ENCODE peak calls at places on chromosomes 12 and 14, in seven cellular contexts. One of them, this sample, is unnamed.

GRCh38 chr12:5789469-5789968 is 155.5 kb downstream of the ANO2 start:
- DNase-seq in stimulated activated CD8-positive, alpha-beta memory T cell treated with anti-CD3 and anti-CD28 coated beads, Interleukin-15, amount 100 ng/mL, for 1 hour: no peak
- DNase-seq in HS-27A: no peak
- DNase-seq in AG04449: no peak
- DNase-seq in progenitor cell of endocrine pancreas: no peak
- DNase-seq in activated CD8-positive, alpha-beta memory T cell treated with anti-CD3 and anti-CD28 coated beads for 24 hours: no peak
- DNase-seq in stimulated activated CD4-positive, alpha-beta T cell treated with anti-CD3 and anti-CD28 coated beads, TNF-alpha, amount 100 ng/mL, for 24 hours: no peak
- DNase-seq in this sample: peak

GRCh38 chr12:64390275-64390851 is at the start of gene C12orf56:
- DNase-seq in stimulated activated CD8-positive, alpha-beta memory T cell treated with anti-CD3 and anti-CD28 coated beads, Interleukin-15, amount 100 ng/mL, for 1 hour: no peak
- DNase-seq in activated CD8-positive, alpha-beta memory T cell treated with anti-CD3 and anti-CD28 coated beads for 24 hours: peak
- DNase-seq in AG04449: no peak
- DNase-seq in progenitor cell of endocrine pancreas: no peak
- DNase-seq in HS-27A: no peak
- DNase-seq in stimulated activated CD4-positive, alpha-beta T cell treated with anti-CD3 and anti-CD28 coated beads, TNF-alpha, amount 100 ng/mL, for 24 hours: no peak
- DNase-seq in this sample: no peak

GRCh38 chr12:75585309-75585708 is 73.9 kb upstream of the KRR1 start:
- DNase-seq in stimulated activated CD8-positive, alpha-beta memory T cell treated with anti-CD3 and anti-CD28 coated beads, Interleukin-15, amount 100 ng/mL, for 1 hour: no peak
- DNase-seq in HS-27A: peak
- DNase-seq in AG04449: peak
- DNase-seq in progenitor cell of endocrine pancreas: no peak
- DNase-seq in stimulated activated CD4-positive, alpha-beta T cell treated with anti-CD3 and anti-CD28 coated beads, TNF-alpha, amount 100 ng/mL, for 24 hours: no peak
- DNase-seq in activated CD8-positive, alpha-beta memory T cell treated with anti-CD3 and anti-CD28 coated beads for 24 hours: no peak
- DNase-seq in this sample: peak

GRCh38 chr12:66775941-66776340 is 97.1 kb upstream of the GRIP1 start:
- DNase-seq in activated CD8-positive, alpha-beta memory T cell treated with anti-CD3 and anti-CD28 coated beads for 24 hours: no peak
- DNase-seq in AG04449: no peak
- DNase-seq in HS-27A: no peak
- DNase-seq in stimulated activated CD4-positive, alpha-beta T cell treated with anti-CD3 and anti-CD28 coated beads, TNF-alpha, amount 100 ng/mL, for 24 hours: no peak
- DNase-seq in progenitor cell of endocrine pancreas: no peak
- DNase-seq in stimulated activated CD8-positive, alpha-beta memory T cell treated with anti-CD3 and anti-CD28 coated beads, Interleukin-15, amount 100 ng/mL, for 1 hour: no peak
- DNase-seq in this sample: no peak

GRCh38 chr12:70560671-70561070 is 76.6 kb downstream of the PTPRB start:
- DNase-seq in progenitor cell of endocrine pancreas: no peak
- DNase-seq in HS-27A: no peak
- DNase-seq in stimulated activated CD4-positive, alpha-beta T cell treated with anti-CD3 and anti-CD28 coated beads, TNF-alpha, amount 100 ng/mL, for 24 hours: no peak
- DNase-seq in stimulated activated CD8-positive, alpha-beta memory T cell treated with anti-CD3 and anti-CD28 coated beads, Interleukin-15, amount 100 ng/mL, for 1 hour: no peak
- DNase-seq in AG04449: no peak
- DNase-seq in activated CD8-positive, alpha-beta memory T cell treated with anti-CD3 and anti-CD28 coated beads for 24 hours: no peak
- DNase-seq in this sample: no peak

GRCh38 chr12:45244561-45245348 is 28.9 kb downstream of the ANO6 start:
- DNase-seq in AG04449: no peak
- DNase-seq in HS-27A: no peak
- DNase-seq in activated CD8-positive, alpha-beta memory T cell treated with anti-CD3 and anti-CD28 coated beads for 24 hours: no peak
- DNase-seq in stimulated activated CD4-positive, alpha-beta T cell treated with anti-CD3 and anti-CD28 coated beads, TNF-alpha, amount 100 ng/mL, for 24 hours: no peak
- DNase-seq in stimulated activated CD8-positive, alpha-beta memory T cell treated with anti-CD3 and anti-CD28 coated beads, Interleukin-15, amount 100 ng/mL, for 1 hour: no peak
- DNase-seq in progenitor cell of endocrine pancreas: no peak
- DNase-seq in this sample: no peak

GRCh38 chr14:68199465-68200145 is 380.0 kb downstream of the RAD51B start:
- DNase-seq in AG04449: no peak
- DNase-seq in activated CD8-positive, alpha-beta memory T cell treated with anti-CD3 and anti-CD28 coated beads for 24 hours: no peak
- DNase-seq in progenitor cell of endocrine pancreas: no peak
- DNase-seq in HS-27A: no peak
- DNase-seq in stimulated activated CD4-positive, alpha-beta T cell treated with anti-CD3 and anti-CD28 coated beads, TNF-alpha, amount 100 ng/mL, for 24 hours: no peak
- DNase-seq in stimulated activated CD8-positive, alpha-beta memory T cell treated with anti-CD3 and anti-CD28 coated beads, Interleukin-15, amount 100 ng/mL, for 1 hour: no peak
- DNase-seq in this sample: no peak

GRCh38 chr14:56136571-56137498 is 18.6 kb downstream of the PELI2 start:
- DNase-seq in stimulated activated CD4-positive, alpha-beta T cell treated with anti-CD3 and anti-CD28 coated beads, TNF-alpha, amount 100 ng/mL, for 24 hours: no peak
- DNase-seq in HS-27A: no peak
- DNase-seq in progenitor cell of endocrine pancreas: no peak
- DNase-seq in activated CD8-positive, alpha-beta memory T cell treated with anti-CD3 and anti-CD28 coated beads for 24 hours: no peak
- DNase-seq in stimulated activated CD8-positive, alpha-beta memory T cell treated with anti-CD3 and anti-CD28 coated beads, Interleukin-15, amount 100 ng/mL, for 1 hour: no peak
- DNase-seq in AG04449: no peak
- DNase-seq in this sample: no peak

GRCh38 chr14:69313176-69313575 is 53.2 kb downstream of the GALNT16 start:
- DNase-seq in stimulated activated CD4-positive, alpha-beta T cell treated with anti-CD3 and anti-CD28 coated beads, TNF-alpha, amount 100 ng/mL, for 24 hours: no peak
- DNase-seq in HS-27A: no peak
- DNase-seq in activated CD8-positive, alpha-beta memory T cell treated with anti-CD3 and anti-CD28 coated beads for 24 hours: no peak
- DNase-seq in stimulated activated CD8-positive, alpha-beta memory T cell treated with anti-CD3 and anti-CD28 coated beads, Interleukin-15, amount 100 ng/mL, for 1 hour: no peak
- DNase-seq in progenitor cell of endocrine pancreas: no peak
- DNase-seq in AG04449: no peak
- DNase-seq in this sample: no peak

GRCh38 chr14:100535287-100536131 is 51.7 kb downstream of the BEGAIN start:
- DNase-seq in activated CD8-positive, alpha-beta memory T cell treated with anti-CD3 and anti-CD28 coated beads for 24 hours: peak
- DNase-seq in stimulated activated CD8-positive, alpha-beta memory T cell treated with anti-CD3 and anti-CD28 coated beads, Interleukin-15, amount 100 ng/mL, for 1 hour: no peak
- DNase-seq in AG04449: no peak
- DNase-seq in stimulated activated CD4-positive, alpha-beta T cell treated with anti-CD3 and anti-CD28 coated beads, TNF-alpha, amount 100 ng/mL, for 24 hours: no peak
- DNase-seq in progenitor cell of endocrine pancreas: no peak
- DNase-seq in HS-27A: no peak
- DNase-seq in this sample: no peak

GRCh38 chr14:94748667-94749347 is 21.1 kb downstream of the GSC start:
- DNase-seq in HS-27A: no peak
- DNase-seq in progenitor cell of endocrine pancreas: no peak
- DNase-seq in activated CD8-positive, alpha-beta memory T cell treated with anti-CD3 and anti-CD28 coated beads for 24 hours: no peak
- DNase-seq in AG04449: no peak
- DNase-seq in stimulated activated CD4-positive, alpha-beta T cell treated with anti-CD3 and anti-CD28 coated beads, TNF-alpha, amount 100 ng/mL, for 24 hours: no peak
- DNase-seq in stimulated activated CD8-positive, alpha-beta memory T cell treated with anti-CD3 and anti-CD28 coated beads, Interleukin-15, amount 100 ng/mL, for 1 hour: no peak
- DNase-seq in this sample: no peak

GRCh38 chr14:30580616-30581282 is 21.8 kb downstream of the G2E3 start:
- DNase-seq in stimulated activated CD8-positive, alpha-beta memory T cell treated with anti-CD3 and anti-CD28 coated beads, Interleukin-15, amount 100 ng/mL, for 1 hour: no peak
- DNase-seq in stimulated activated CD4-positive, alpha-beta T cell treated with anti-CD3 and anti-CD28 coated beads, TNF-alpha, amount 100 ng/mL, for 24 hours: no peak
- DNase-seq in AG04449: no peak
- DNase-seq in progenitor cell of endocrine pancreas: no peak
- DNase-seq in activated CD8-positive, alpha-beta memory T cell treated with anti-CD3 and anti-CD28 coated beads for 24 hours: no peak
- DNase-seq in HS-27A: no peak
- DNase-seq in this sample: no peak

GRCh38 chr12:131921866-131922769 is 7.0 kb upstream of the PUS1 start:
- DNase-seq in progenitor cell of endocrine pancreas: no peak
- DNase-seq in HS-27A: no peak
- DNase-seq in stimulated activated CD4-positive, alpha-beta T cell treated with anti-CD3 and anti-CD28 coated beads, TNF-alpha, amount 100 ng/mL, for 24 hours: no peak
- DNase-seq in AG04449: no peak
- DNase-seq in stimulated activated CD8-positive, alpha-beta memory T cell treated with anti-CD3 and anti-CD28 coated beads, Interleukin-15, amount 100 ng/mL, for 1 hour: no peak
- DNase-seq in activated CD8-positive, alpha-beta memory T cell treated with anti-CD3 and anti-CD28 coated beads for 24 hours: no peak
- DNase-seq in this sample: no peak

GRCh38 chr14:90577661-90578282 is 180.9 kb downstream of the CALM1 start:
- DNase-seq in stimulated activated CD8-positive, alpha-beta memory T cell treated with anti-CD3 and anti-CD28 coated beads, Interleukin-15, amount 100 ng/mL, for 1 hour: no peak
- DNase-seq in activated CD8-positive, alpha-beta memory T cell treated with anti-CD3 and anti-CD28 coated beads for 24 hours: no peak
- DNase-seq in progenitor cell of endocrine pancreas: no peak
- DNase-seq in AG04449: no peak
- DNase-seq in stimulated activated CD4-positive, alpha-beta T cell treated with anti-CD3 and anti-CD28 coated beads, TNF-alpha, amount 100 ng/mL, for 24 hours: no peak
- DNase-seq in HS-27A: no peak
- DNase-seq in this sample: no peak

GRCh38 chr12:29043069-29043468 is 106.0 kb upstream of the FAR2 start:
- DNase-seq in AG04449: peak
- DNase-seq in HS-27A: no peak
- DNase-seq in stimulated activated CD8-positive, alpha-beta memory T cell treated with anti-CD3 and anti-CD28 coated beads, Interleukin-15, amount 100 ng/mL, for 1 hour: no peak
- DNase-seq in progenitor cell of endocrine pancreas: no peak
- DNase-seq in stimulated activated CD4-positive, alpha-beta T cell treated with anti-CD3 and anti-CD28 coated beads, TNF-alpha, amount 100 ng/mL, for 24 hours: no peak
- DNase-seq in activated CD8-positive, alpha-beta memory T cell treated with anti-CD3 and anti-CD28 coated beads for 24 hours: no peak
- DNase-seq in this sample: no peak

This sample was measured in HFF-Myc.